ENCODE peak calls at places on chromosome 1, in nine cellular contexts. C, E, S, R, T, X, M, J and Z are unnamed samples.

GRCh38 chr1:232806071-232806510 is 875 bp downstream of the MAP10 start:
- DNase-seq in X (no peak), R (no peak), S (no peak), M (no peak), C (no peak), T (no peak), E (peak), J (no peak), Z (peak)

GRCh38 chr1:28364888-28365287 is 4.7 kb upstream of the PHACTR4 start:
- DNase-seq in T (no peak), M (no peak), C (no peak), X (no peak), S (no peak), R (no peak), J (no peak), E (no peak), Z (no peak)

GRCh38 chr1:211517006-211517405 is 25.0 kb upstream of the RD3 start:
- DNase-seq in R (no peak), X (no peak), S (no peak), J (no peak), E (peak), C (peak), M (no peak), T (no peak), Z (peak)

GRCh38 chr1:236287757-236288619 is 6.2 kb upstream of the ERO1B start:
- DNase-seq in E (peak), X (no peak), J (no peak), C (no peak), M (peak), T (no peak), R (peak), S (no peak), Z (peak)

GRCh38 chr1:232579958-232580705 is 49.8 kb downstream of the SIPA1L2 start:
- DNase-seq in R (no peak), T (no peak), M (no peak), E (no peak), J (no peak), S (no peak), X (no peak), C (no peak), Z (no peak)

GRCh38 chr1:17719874-17720273 is 35.3 kb upstream of the ACTL8 start:
- DNase-seq in C (no peak), R (no peak), J (no peak), T (no peak), S (no peak), E (no peak), M (no peak), X (no peak), Z (no peak)

GRCh38 chr1:28775121-28775942 is 36.6 kb upstream of the OPRD1 start:
- DNase-seq in S (peak), C (peak), M (peak), E (no peak), R (peak), T (peak), X (no peak), J (peak), Z (no peak)

GRCh38 chr1:63723618-63724017 is 50.2 kb upstream of the ROR1 start:
- DNase-seq in R (no peak), M (no peak), T (no peak), J (no peak), C (no peak), E (no peak), X (no peak), S (no peak), Z (no peak)

GRCh38 chr1:159448181-159448580 is 8.7 kb downstream of the OR10J1 start:
- DNase-seq in J (no peak), E (no peak), X (no peak), S (no peak), C (no peak), M (no peak), T (no peak), R (no peak), Z (no peak)

GRCh38 chr1:156100205-156100995 is 14.1 kb upstream of the LMNA start:
- DNase-seq in R (peak), M (no peak), X (no peak), E (no peak), J (no peak), S (no peak), C (no peak), T (no peak), Z (no peak)

GRCh38 chr1:38121231-38121680 is 74.7 kb upstream of the POU3F1 start:
- DNase-seq in T (no peak), S (no peak), X (no peak), R (no peak), C (no peak), J (no peak), E (no peak), M (no peak), Z (no peak)

GRCh38 chr1:205505076-205505729 is 734 bp downstream of the CDK18 start:
- DNase-seq in E (no peak), C (no peak), S (no peak), X (no peak), J (no peak), R (peak), T (no peak), M (no peak), Z (no peak)
- H3K4me3 ChIP-seq in E (no peak), C (peak), S (peak), X (peak), J (peak), R (peak), T (peak), M (peak), Z (peak)

GRCh38 chr1:15323989-15324866 is 77.2 kb downstream of the FHAD1 start:
- DNase-seq in M (no peak), R (no peak), E (peak), X (no peak), T (no peak), S (no peak), C (no peak), J (no peak), Z (no peak)
- TF ChIP-seq POLR2A in M (no peak), R (no peak), E (no peak), X (no peak), T (no peak), S (no peak), C (no peak), J (no peak), Z (no peak)

GRCh38 chr1:168134132-168135041 is 2.3 kb downstream of the GPR161 start:
- DNase-seq in S (no peak), C (no peak), T (no peak), E (no peak), J (no peak), R (no peak), M (no peak), X (no peak), Z (no peak)
- H3K4me3 ChIP-seq in S (no peak), C (no peak), T (no peak), E (no peak), J (no peak), R (no peak), M (peak), X (no peak), Z (no peak)

DNA sequence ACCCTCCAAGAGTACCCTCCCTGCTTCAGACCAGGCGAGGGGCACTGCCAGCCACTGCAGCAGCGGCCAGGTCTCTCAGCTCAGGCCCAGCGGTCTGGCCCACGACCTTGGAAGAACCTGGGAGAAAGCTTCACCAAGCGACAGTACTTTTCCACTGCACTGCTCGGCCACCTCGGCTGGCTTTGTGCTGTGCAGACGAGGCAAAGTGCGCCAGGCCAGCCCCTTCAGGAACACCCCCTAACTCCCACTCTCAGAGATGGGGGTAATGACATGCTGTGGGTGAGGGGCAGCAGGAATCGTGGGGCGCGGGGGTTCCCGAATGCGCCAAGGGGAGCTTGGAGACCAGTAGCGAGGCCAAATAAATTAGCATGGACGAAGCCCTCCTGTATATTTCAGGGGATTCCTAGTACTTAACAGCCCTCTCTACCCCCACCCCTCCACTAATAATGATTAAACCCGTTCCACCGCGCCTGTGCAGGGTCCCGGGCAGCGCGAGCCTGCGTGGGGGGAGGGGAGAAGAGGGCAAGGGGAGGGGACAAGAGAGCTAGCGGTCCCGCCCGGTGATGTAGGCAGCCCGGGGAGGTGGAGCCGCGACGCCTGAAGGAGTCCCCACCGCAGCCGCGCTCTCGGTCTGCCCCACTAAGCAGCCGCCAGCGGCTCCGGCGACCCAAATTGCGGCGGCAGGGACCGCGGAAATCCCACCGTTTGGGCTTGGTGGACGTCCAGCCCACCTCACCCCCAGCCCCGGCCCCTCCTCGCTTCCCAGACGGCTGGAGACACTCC is at the start of gene FAM43B:
- DNase-seq in S (peak), T (peak), J (no peak), C (no peak), X (no peak), R (peak), M (peak), E (peak), Z (no peak)
- TF ChIP-seq POLR2A in S (no peak), T (no peak), J (no peak), C (no peak), X (no peak), R (no peak), M (no peak), E (no peak), Z (no peak)

GRCh38 chr1:25772692-25773245 is 27.2 kb upstream of the SELENON start:
- DNase-seq in E (no peak), J (no peak), C (no peak), S (no peak), X (no peak), R (no peak), T (no peak), M (no peak), Z (no peak)

GRCh38 chr1:25774206-25774804 is 25.7 kb upstream of the SELENON start:
- DNase-seq in E (no peak), J (no peak), X (no peak), C (no peak), S (no peak), M (no peak), T (no peak), R (no peak), Z (no peak)

GRCh38 chr1:25774921-25775774 is 24.8 kb upstream of the SELENON start:
- DNase-seq in E (no peak), T (no peak), C (no peak), X (no peak), M (no peak), J (no peak), S (no peak), R (no peak), Z (no peak)

GRCh38 chr1:25772164-25772563 is 27.8 kb upstream of the SELENON start:
- DNase-seq in X (no peak), M (no peak), C (no peak), J (no peak), S (no peak), E (no peak), T (no peak), R (no peak), Z (no peak)

DNA sequence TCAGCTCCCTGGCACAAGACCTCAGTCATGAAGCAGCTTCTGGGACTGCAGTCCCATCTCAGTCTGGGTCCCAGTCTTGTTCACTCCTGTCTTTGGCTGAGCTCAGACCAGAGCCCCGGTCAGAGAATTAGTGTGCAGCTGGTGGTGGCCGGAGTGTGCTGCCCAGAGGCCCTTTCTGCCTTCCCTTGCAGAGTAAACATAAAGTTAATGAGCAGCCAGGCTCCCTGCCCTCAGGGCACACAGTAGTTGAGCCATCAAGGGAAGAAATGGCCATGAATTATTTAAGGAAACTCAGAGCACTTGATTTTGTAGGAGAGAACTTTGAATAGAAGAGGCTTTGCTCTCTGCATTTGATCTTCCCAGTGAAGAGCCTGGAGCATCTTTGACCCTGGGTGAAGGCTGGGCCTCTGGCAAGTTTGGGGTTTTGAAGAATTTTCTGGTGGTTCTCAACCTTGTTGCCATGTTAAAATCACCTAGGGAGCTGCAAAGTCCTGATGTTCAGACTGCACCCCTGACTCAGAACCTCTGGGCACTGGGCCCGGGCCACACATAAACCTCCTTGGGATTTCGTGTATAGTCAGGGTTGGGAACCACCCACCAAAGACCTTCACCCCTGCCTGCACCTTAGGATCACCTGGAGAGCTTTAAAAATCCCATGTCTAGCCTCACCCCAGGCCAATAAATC is 26.4 kb upstream of the SELENON start:
- DNase-seq in S (no peak), T (no peak), X (no peak), R (no peak), C (peak), E (no peak), J (peak), M (no peak), Z (no peak)
- H3K4me3 ChIP-seq in S (no peak), T (no peak), X (no peak), R (no peak), C (no peak), E (no peak), J (no peak), M (no peak), Z (no peak)

DNA sequence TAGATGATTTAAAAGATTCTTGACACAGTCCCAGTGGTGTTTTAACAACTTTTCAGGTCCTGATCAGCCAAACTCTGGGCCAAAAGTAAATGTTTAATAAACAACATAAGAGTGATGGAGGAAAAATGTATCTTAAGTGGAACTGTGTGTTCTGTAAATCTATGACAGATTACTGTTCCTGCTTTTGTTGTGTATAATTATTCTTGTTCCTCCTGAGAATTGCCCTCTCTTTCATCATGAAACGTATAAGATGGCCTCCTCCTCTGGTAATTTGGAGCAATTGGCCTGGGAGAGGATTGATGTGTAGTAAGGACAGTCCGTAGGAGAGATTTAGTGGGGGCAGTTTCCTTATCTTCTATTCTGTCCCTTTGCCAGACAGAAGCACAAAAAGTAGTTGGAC is 34.5 kb downstream of the GALNT2 start:
- DNase-seq in M (no peak), S (no peak), E (no peak), R (no peak), X (no peak), J (no peak), T (no peak), C (no peak), Z (no peak)
- TF ChIP-seq POLR2A in M (no peak), S (no peak), E (no peak), R (no peak), X (no peak), J (no peak), T (no peak), C (no peak), Z (no peak)

DNA sequence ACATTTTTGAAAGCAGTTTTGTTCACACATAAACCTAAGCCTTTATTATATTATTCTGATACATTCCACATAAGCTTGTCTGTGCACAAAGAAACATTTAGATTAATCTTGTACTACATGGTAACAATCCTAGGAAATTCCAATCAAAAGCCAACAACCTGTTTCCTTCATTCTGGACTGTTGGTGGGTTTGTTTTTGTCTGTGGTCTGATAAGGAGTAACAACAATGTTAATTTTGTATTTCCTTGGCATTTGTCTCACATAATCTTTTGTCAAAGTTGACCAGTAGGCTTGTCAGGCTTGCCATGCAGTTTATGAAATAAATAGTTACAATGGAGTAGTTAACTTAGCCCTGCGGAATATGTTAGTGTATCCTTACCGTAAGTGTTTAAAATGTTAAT is 183.3 kb downstream of the DHRS3 start:
- DNase-seq in J (no peak), E (no peak), C (no peak), M (no peak), X (no peak), T (no peak), S (no peak), R (no peak), Z (no peak)
- H3K4me3 ChIP-seq in J (no peak), E (no peak), C (no peak), M (no peak), X (no peak), T (no peak), S (no peak), R (no peak), Z (no peak)

DNA sequence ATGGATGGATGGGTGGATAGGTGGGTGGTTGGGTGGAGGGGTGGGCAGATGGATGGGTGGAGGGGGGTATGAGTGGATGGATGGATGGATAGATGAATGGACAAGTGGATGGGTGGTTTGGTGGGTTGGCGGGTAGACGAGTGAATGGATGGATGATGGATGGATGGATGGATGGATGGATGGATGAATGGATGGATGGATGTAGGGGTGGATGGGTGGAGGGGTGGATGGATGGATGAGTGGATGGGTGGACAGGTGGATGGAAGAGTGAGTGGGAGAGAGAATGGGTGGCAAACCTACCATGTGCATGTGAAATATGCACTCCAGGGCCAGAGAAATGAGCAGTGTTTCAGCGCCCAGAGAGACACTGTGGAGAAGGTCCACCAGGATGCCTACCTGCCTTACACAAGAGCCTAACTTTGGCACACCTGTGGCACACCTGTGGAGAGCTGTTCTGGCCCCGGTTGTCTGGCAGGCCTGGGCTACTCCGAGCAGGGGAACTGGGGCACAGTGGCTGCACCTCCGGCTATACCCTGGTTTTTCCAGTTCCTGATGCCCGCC is 12.8 kb downstream of the EPHA2 start:
- DNase-seq in M (peak), R (no peak), X (no peak), S (no peak), E (no peak), T (no peak), J (no peak), C (no peak), Z (no peak)
- TF ChIP-seq POLR2A in M (no peak), R (no peak), X (no peak), S (no peak), E (no peak), T (no peak), J (no peak), C (no peak), Z (no peak)

DNA sequence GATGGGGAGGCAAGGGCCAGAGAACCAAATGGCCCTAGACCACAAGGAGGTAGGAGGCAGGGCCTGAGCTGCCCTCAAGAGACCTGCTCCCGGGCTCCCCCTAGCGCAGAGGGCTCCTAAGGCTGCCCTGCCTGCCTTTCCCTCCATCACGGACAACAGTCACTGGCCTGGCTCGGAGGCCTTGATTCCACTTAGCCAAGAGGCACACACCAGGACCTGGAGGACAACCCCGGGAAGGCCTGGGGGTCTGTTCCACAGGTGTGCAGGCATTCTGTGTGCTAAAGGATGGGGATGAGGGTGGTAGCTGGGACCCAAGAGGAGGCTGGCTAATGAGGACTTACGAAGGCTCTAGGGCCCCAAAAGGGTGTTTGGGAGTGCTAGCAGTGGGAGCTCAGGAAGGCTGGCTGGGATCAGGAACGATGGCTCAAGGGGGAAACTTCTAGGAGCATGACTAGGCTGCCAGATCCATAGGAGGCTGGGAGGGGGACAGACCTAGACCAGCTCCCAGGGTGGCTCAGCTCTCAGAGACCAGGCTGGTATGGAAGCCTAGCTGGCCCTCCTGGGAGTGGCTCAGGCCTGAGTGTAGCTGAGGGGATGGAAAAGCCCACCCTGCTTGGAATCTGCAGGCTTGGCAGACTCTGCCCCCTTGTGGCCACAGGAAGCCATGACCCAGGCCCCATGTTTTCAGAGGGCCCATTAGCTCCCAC is 831 bp downstream of the ARTN start:
- DNase-seq in S (peak), M (peak), E (peak), T (no peak), X (peak), C (peak), J (no peak), R (peak), Z (peak)
- H3K4me3 ChIP-seq in S (peak), M (no peak), E (no peak), T (no peak), X (peak), C (no peak), J (peak), R (no peak), Z (no peak)